ENCODE peak calls at places on chromosomes 5 and 9, in nine cellular contexts. One of them, this sample, is unnamed.

GRCh38 chr9:91658513-91659105 is 235.0 kb upstream of the NFIL3 start:
- DNase-seq in fibroblast of villous mesenchyme: no peak
- DNase-seq in HFF-Myc: no peak
- DNase-seq in cardiac fibroblast: no peak
- DNase-seq in fibroblast of mammary gland: no peak
- DNase-seq in WTC11: no peak
- DNase-seq in AG04450: no peak
- DNase-seq in breast epithelium: no peak
- DNase-seq in uterus: no peak
- DNase-seq in this sample: no peak

GRCh38 chr5:127517110-127517479 is 345 bp upstream of the PRRC1 start:
- DNase-seq in fibroblast of villous mesenchyme: no peak
- DNase-seq in HFF-Myc: peak
- DNase-seq in cardiac fibroblast: no peak
- DNase-seq in fibroblast of mammary gland: peak
- DNase-seq in WTC11: no peak
- DNase-seq in AG04450: no peak
- DNase-seq in breast epithelium: no peak
- DNase-seq in uterus: no peak
- DNase-seq in this sample: no peak

GRCh38 chr9:137302176-137303030 is at the start of gene NRARP:
- DNase-seq in fibroblast of villous mesenchyme: peak
- DNase-seq in HFF-Myc: no peak
- DNase-seq in cardiac fibroblast: peak
- DNase-seq in fibroblast of mammary gland: peak
- DNase-seq in WTC11: peak
- DNase-seq in AG04450: no peak
- DNase-seq in breast epithelium: peak
- DNase-seq in uterus: peak
- DNase-seq in this sample: peak

GRCh38 chr5:132397224-132397623 is 27.7 kb downstream of the SLC22A5 start:
- DNase-seq in fibroblast of villous mesenchyme: no peak
- DNase-seq in HFF-Myc: no peak
- DNase-seq in cardiac fibroblast: no peak
- DNase-seq in fibroblast of mammary gland: no peak
- DNase-seq in WTC11: no peak
- DNase-seq in AG04450: no peak
- DNase-seq in breast epithelium: no peak
- DNase-seq in uterus: no peak
- DNase-seq in this sample: no peak

GRCh38 chr5:77425420-77425819 is 66.7 kb downstream of the WDR41 start:
- DNase-seq in fibroblast of villous mesenchyme: peak
- DNase-seq in HFF-Myc: no peak
- DNase-seq in cardiac fibroblast: no peak
- DNase-seq in fibroblast of mammary gland: no peak
- DNase-seq in WTC11: no peak
- DNase-seq in AG04450: no peak
- DNase-seq in breast epithelium: no peak
- DNase-seq in uterus: no peak
- DNase-seq in this sample: no peak

GRCh38 chr9:112689341-112689740 is 28.6 kb downstream of the INIP start:
- DNase-seq in fibroblast of villous mesenchyme: no peak
- DNase-seq in HFF-Myc: no peak
- DNase-seq in cardiac fibroblast: no peak
- DNase-seq in fibroblast of mammary gland: no peak
- DNase-seq in WTC11: no peak
- DNase-seq in AG04450: no peak
- DNase-seq in breast epithelium: no peak
- DNase-seq in uterus: no peak
- DNase-seq in this sample: no peak

GRCh38 chr9:84001621-84002020 is 21.0 kb downstream of the RMI1 start:
- DNase-seq in fibroblast of villous mesenchyme: no peak
- DNase-seq in HFF-Myc: no peak
- DNase-seq in cardiac fibroblast: no peak
- DNase-seq in fibroblast of mammary gland: no peak
- DNase-seq in WTC11: no peak
- DNase-seq in AG04450: no peak
- DNase-seq in breast epithelium: no peak
- DNase-seq in uterus: no peak
- DNase-seq in this sample: no peak

GRCh38 chr5:73179730-73180129 is 6.7 kb downstream of the TMEM174 start:
- DNase-seq in fibroblast of villous mesenchyme: no peak
- DNase-seq in HFF-Myc: no peak
- DNase-seq in cardiac fibroblast: no peak
- DNase-seq in fibroblast of mammary gland: no peak
- DNase-seq in WTC11: no peak
- DNase-seq in AG04450: no peak
- DNase-seq in breast epithelium: no peak
- DNase-seq in uterus: no peak
- DNase-seq in this sample: no peak

GRCh38 chr5:38681024-38681805 is 124.8 kb upstream of the LIFR start:
- DNase-seq in fibroblast of villous mesenchyme: no peak
- DNase-seq in HFF-Myc: no peak
- DNase-seq in cardiac fibroblast: peak
- DNase-seq in fibroblast of mammary gland: peak
- DNase-seq in WTC11: no peak
- DNase-seq in AG04450: no peak
- DNase-seq in breast epithelium: no peak
- DNase-seq in uterus: no peak
- DNase-seq in this sample: no peak

GRCh38 chr9:130544364-130544763 is 35.0 kb upstream of the FUBP3 start:
- DNase-seq in fibroblast of villous mesenchyme: no peak
- DNase-seq in HFF-Myc: no peak
- DNase-seq in cardiac fibroblast: no peak
- DNase-seq in fibroblast of mammary gland: no peak
- DNase-seq in WTC11: no peak
- DNase-seq in AG04450: no peak
- DNase-seq in breast epithelium: no peak
- DNase-seq in uterus: no peak
- DNase-seq in this sample: no peak

GRCh38 chr9:133795049-133795448 is 56.9 kb upstream of the SARDH start:
- DNase-seq in fibroblast of villous mesenchyme: no peak
- DNase-seq in HFF-Myc: no peak
- DNase-seq in cardiac fibroblast: no peak
- DNase-seq in fibroblast of mammary gland: no peak
- DNase-seq in WTC11: no peak
- DNase-seq in AG04450: no peak
- DNase-seq in breast epithelium: no peak
- DNase-seq in uterus: no peak
- DNase-seq in this sample: no peak

GRCh38 chr9:4569101-4569500 is 78.8 kb downstream of the SLC1A1 start:
- DNase-seq in fibroblast of villous mesenchyme: peak
- DNase-seq in HFF-Myc: no peak
- DNase-seq in cardiac fibroblast: no peak
- DNase-seq in fibroblast of mammary gland: peak
- DNase-seq in WTC11: no peak
- DNase-seq in AG04450: no peak
- DNase-seq in breast epithelium: no peak
- DNase-seq in uterus: no peak
- DNase-seq in this sample: no peak

GRCh38 chr9:27528886-27529315 is 713 bp downstream of the MOB3B start:
- DNase-seq in fibroblast of villous mesenchyme: peak
- DNase-seq in HFF-Myc: no peak
- DNase-seq in cardiac fibroblast: no peak
- DNase-seq in fibroblast of mammary gland: no peak
- DNase-seq in WTC11: peak
- DNase-seq in AG04450: no peak
- DNase-seq in breast epithelium: peak
- DNase-seq in uterus: peak
- DNase-seq in this sample: peak

GRCh38 chr5:149060325-149060724 is 2.5 kb downstream of the SH3TC2 start:
- DNase-seq in fibroblast of villous mesenchyme: peak
- DNase-seq in HFF-Myc: no peak
- DNase-seq in cardiac fibroblast: peak
- DNase-seq in fibroblast of mammary gland: peak
- DNase-seq in WTC11: no peak
- DNase-seq in AG04450: no peak
- DNase-seq in breast epithelium: no peak
- DNase-seq in uterus: no peak
- DNase-seq in this sample: no peak

GRCh38 chr5:140608730-140609520 is 24.1 kb downstream of the CD14 start:
- DNase-seq in fibroblast of villous mesenchyme: no peak
- DNase-seq in HFF-Myc: no peak
- DNase-seq in cardiac fibroblast: peak
- DNase-seq in fibroblast of mammary gland: no peak
- DNase-seq in WTC11: no peak
- DNase-seq in AG04450: no peak
- DNase-seq in breast epithelium: no peak
- DNase-seq in uterus: no peak
- DNase-seq in this sample: no peak

GRCh38 chr5:143248822-143249579 is 154.5 kb downstream of the NR3C1 start:
- DNase-seq in fibroblast of villous mesenchyme: peak
- DNase-seq in HFF-Myc: no peak
- DNase-seq in cardiac fibroblast: peak
- DNase-seq in fibroblast of mammary gland: peak
- DNase-seq in WTC11: no peak
- DNase-seq in AG04450: no peak
- DNase-seq in breast epithelium: no peak
- DNase-seq in uterus: no peak
- DNase-seq in this sample: no peak

GRCh38 chr5:9198399-9198798 is 347.5 kb downstream of the SEMA5A start:
- DNase-seq in fibroblast of villous mesenchyme: peak
- DNase-seq in HFF-Myc: no peak
- DNase-seq in cardiac fibroblast: peak
- DNase-seq in fibroblast of mammary gland: peak
- DNase-seq in WTC11: no peak
- DNase-seq in AG04450: no peak
- DNase-seq in breast epithelium: no peak
- DNase-seq in uterus: no peak
- DNase-seq in this sample: no peak

GRCh38 chr5:9194509-9194908 is 351.4 kb downstream of the SEMA5A start:
- DNase-seq in fibroblast of villous mesenchyme: no peak
- DNase-seq in HFF-Myc: no peak
- DNase-seq in cardiac fibroblast: peak
- DNase-seq in fibroblast of mammary gland: peak
- DNase-seq in WTC11: no peak
- DNase-seq in AG04450: no peak
- DNase-seq in breast epithelium: no peak
- DNase-seq in uterus: no peak
- DNase-seq in this sample: no peak

GRCh38 chr5:9201011-9201410 is 344.9 kb downstream of the SEMA5A start:
- DNase-seq in fibroblast of villous mesenchyme: no peak
- DNase-seq in HFF-Myc: no peak
- DNase-seq in cardiac fibroblast: no peak
- DNase-seq in fibroblast of mammary gland: no peak
- DNase-seq in WTC11: no peak
- DNase-seq in AG04450: no peak
- DNase-seq in breast epithelium: no peak
- DNase-seq in uterus: no peak
- DNase-seq in this sample: no peak

GRCh38 chr5:9196403-9197224 is 349.3 kb downstream of the SEMA5A start:
- DNase-seq in fibroblast of villous mesenchyme: peak
- DNase-seq in HFF-Myc: no peak
- DNase-seq in cardiac fibroblast: peak
- DNase-seq in fibroblast of mammary gland: peak
- DNase-seq in WTC11: no peak
- DNase-seq in AG04450: peak
- DNase-seq in breast epithelium: no peak
- DNase-seq in uterus: no peak
- DNase-seq in this sample: no peak

GRCh38 chr5:9197881-9198260 is 348.0 kb downstream of the SEMA5A start:
- DNase-seq in fibroblast of villous mesenchyme: peak
- DNase-seq in HFF-Myc: no peak
- DNase-seq in cardiac fibroblast: no peak
- DNase-seq in fibroblast of mammary gland: peak
- DNase-seq in WTC11: no peak
- DNase-seq in AG04450: no peak
- DNase-seq in breast epithelium: no peak
- DNase-seq in uterus: no peak
- DNase-seq in this sample: no peak
- TF ChIP-seq CTCF in fibroblast of villous mesenchyme: no peak
- TF ChIP-seq CTCF in HFF-Myc: no peak
- TF ChIP-seq CTCF in cardiac fibroblast: no peak
- TF ChIP-seq CTCF in fibroblast of mammary gland: no peak
- TF ChIP-seq CTCF in WTC11: no peak
- TF ChIP-seq CTCF in AG04450: no peak
- TF ChIP-seq CTCF in breast epithelium: no peak
- TF ChIP-seq CTCF in uterus: no peak
- TF ChIP-seq CTCF in this sample: no peak

GRCh38 chr9:15513335-15513734 is 2.6 kb upstream of the PSIP1 start:
- DNase-seq in fibroblast of villous mesenchyme: peak
- DNase-seq in HFF-Myc: no peak
- DNase-seq in cardiac fibroblast: peak
- DNase-seq in fibroblast of mammary gland: peak
- DNase-seq in WTC11: peak
- DNase-seq in AG04450: no peak
- DNase-seq in breast epithelium: no peak
- DNase-seq in uterus: no peak
- DNase-seq in this sample: no peak
- TF ChIP-seq CTCF in fibroblast of villous mesenchyme: peak
- TF ChIP-seq CTCF in HFF-Myc: peak
- TF ChIP-seq CTCF in cardiac fibroblast: no peak
- TF ChIP-seq CTCF in fibroblast of mammary gland: peak
- TF ChIP-seq CTCF in WTC11: no peak
- TF ChIP-seq CTCF in AG04450: peak
- TF ChIP-seq CTCF in breast epithelium: no peak
- TF ChIP-seq CTCF in uterus: no peak
- TF ChIP-seq CTCF in this sample: no peak

GRCh38 chr9:36141288-36141687 is 4.8 kb downstream of the GLIPR2 start:
- DNase-seq in fibroblast of villous mesenchyme: peak
- DNase-seq in HFF-Myc: no peak
- DNase-seq in cardiac fibroblast: peak
- DNase-seq in fibroblast of mammary gland: peak
- DNase-seq in WTC11: peak
- DNase-seq in AG04450: no peak
- DNase-seq in breast epithelium: no peak
- DNase-seq in uterus: peak
- DNase-seq in this sample: no peak
- TF ChIP-seq CTCF in fibroblast of villous mesenchyme: peak
- TF ChIP-seq CTCF in HFF-Myc: peak
- TF ChIP-seq CTCF in cardiac fibroblast: peak
- TF ChIP-seq CTCF in fibroblast of mammary gland: peak
- TF ChIP-seq CTCF in WTC11: no peak
- TF ChIP-seq CTCF in AG04450: peak
- TF ChIP-seq CTCF in breast epithelium: peak
- TF ChIP-seq CTCF in uterus: peak
- TF ChIP-seq CTCF in this sample: no peak

GRCh38 chr5:15499528-15500325 is at the start of gene FBXL7:
- DNase-seq in fibroblast of villous mesenchyme: peak
- DNase-seq in HFF-Myc: no peak
- DNase-seq in cardiac fibroblast: peak
- DNase-seq in fibroblast of mammary gland: peak
- DNase-seq in WTC11: peak
- DNase-seq in AG04450: peak
- DNase-seq in breast epithelium: peak
- DNase-seq in uterus: peak
- DNase-seq in this sample: no peak
- TF ChIP-seq CTCF in fibroblast of villous mesenchyme: no peak
- TF ChIP-seq CTCF in HFF-Myc: no peak
- TF ChIP-seq CTCF in cardiac fibroblast: no peak
- TF ChIP-seq CTCF in fibroblast of mammary gland: no peak
- TF ChIP-seq CTCF in WTC11: no peak
- TF ChIP-seq CTCF in AG04450: peak
- TF ChIP-seq CTCF in breast epithelium: no peak
- TF ChIP-seq CTCF in uterus: peak
- TF ChIP-seq CTCF in this sample: no peak